ENCODE peak calls at places on chromosomes 1 and 21, in six cellular contexts. One of them, this sample, is unnamed.

GRCh38 chr1:224697888-224698450 is 81.9 kb downstream of the CNIH3 start:
- DNase-seq in pancreas: no peak
- DNase-seq in activated CD4-positive, alpha-beta T cell treated with anti-CD3 and anti-CD28 coated beads, Interleukin-2, amount 50 U/mL, for 48 hours: no peak
- DNase-seq in nephron progenitor cell: no peak
- DNase-seq in left ventricle myocardium inferior: no peak
- DNase-seq in endodermal cell: no peak
- DNase-seq in this sample: no peak

GRCh38 chr21:41346758-41347157 is 15.1 kb upstream of the MX2 start:
- DNase-seq in pancreas: no peak
- DNase-seq in activated CD4-positive, alpha-beta T cell treated with anti-CD3 and anti-CD28 coated beads, Interleukin-2, amount 50 U/mL, for 48 hours: no peak
- DNase-seq in nephron progenitor cell: no peak
- DNase-seq in left ventricle myocardium inferior: no peak
- DNase-seq in endodermal cell: no peak
- DNase-seq in this sample: no peak

GRCh38 chr21:25806053-25806452 is 71.3 kb downstream of the GABPA start:
- DNase-seq in pancreas: no peak
- DNase-seq in activated CD4-positive, alpha-beta T cell treated with anti-CD3 and anti-CD28 coated beads, Interleukin-2, amount 50 U/mL, for 48 hours: no peak
- DNase-seq in nephron progenitor cell: no peak
- DNase-seq in left ventricle myocardium inferior: no peak
- DNase-seq in endodermal cell: no peak
- DNase-seq in this sample: no peak

GRCh38 chr1:237794071-237794470 is 96.7 kb downstream of the ZP4 start:
- DNase-seq in pancreas: no peak
- DNase-seq in activated CD4-positive, alpha-beta T cell treated with anti-CD3 and anti-CD28 coated beads, Interleukin-2, amount 50 U/mL, for 48 hours: no peak
- DNase-seq in nephron progenitor cell: no peak
- DNase-seq in left ventricle myocardium inferior: no peak
- DNase-seq in endodermal cell: no peak
- DNase-seq in this sample: no peak

GRCh38 chr1:235972316-235973090 is 92.4 kb downstream of the NID1 start:
- DNase-seq in pancreas: no peak
- DNase-seq in activated CD4-positive, alpha-beta T cell treated with anti-CD3 and anti-CD28 coated beads, Interleukin-2, amount 50 U/mL, for 48 hours: no peak
- DNase-seq in nephron progenitor cell: no peak
- DNase-seq in left ventricle myocardium inferior: no peak
- DNase-seq in endodermal cell: no peak
- DNase-seq in this sample: no peak

GRCh38 chr1:166875302-166875733 is 746 bp downstream of the TADA1 start:
- DNase-seq in pancreas: no peak
- DNase-seq in activated CD4-positive, alpha-beta T cell treated with anti-CD3 and anti-CD28 coated beads, Interleukin-2, amount 50 U/mL, for 48 hours: no peak
- DNase-seq in nephron progenitor cell: no peak
- DNase-seq in left ventricle myocardium inferior: no peak
- DNase-seq in endodermal cell: no peak
- DNase-seq in this sample: no peak

GRCh38 chr1:89822999-89823628 is 2.3 kb downstream of the LRRC8D start:
- DNase-seq in pancreas: no peak
- DNase-seq in activated CD4-positive, alpha-beta T cell treated with anti-CD3 and anti-CD28 coated beads, Interleukin-2, amount 50 U/mL, for 48 hours: no peak
- DNase-seq in nephron progenitor cell: no peak
- DNase-seq in left ventricle myocardium inferior: no peak
- DNase-seq in endodermal cell: no peak
- DNase-seq in this sample: no peak

GRCh38 chr1:235074335-235075120 is 54.1 kb downstream of the TOMM20 start:
- DNase-seq in pancreas: peak
- DNase-seq in activated CD4-positive, alpha-beta T cell treated with anti-CD3 and anti-CD28 coated beads, Interleukin-2, amount 50 U/mL, for 48 hours: peak
- DNase-seq in nephron progenitor cell: no peak
- DNase-seq in left ventricle myocardium inferior: peak
- DNase-seq in endodermal cell: no peak
- DNase-seq in this sample: no peak

GRCh38 chr1:59903136-59903754 is 23.3 kb downstream of the CYP2J2 start:
- DNase-seq in pancreas: peak
- DNase-seq in activated CD4-positive, alpha-beta T cell treated with anti-CD3 and anti-CD28 coated beads, Interleukin-2, amount 50 U/mL, for 48 hours: peak
- DNase-seq in nephron progenitor cell: peak
- DNase-seq in left ventricle myocardium inferior: no peak
- DNase-seq in endodermal cell: peak
- DNase-seq in this sample: peak

GRCh38 chr21:43187715-43188114 is 18.9 kb downstream of the CRYAA start:
- DNase-seq in pancreas: no peak
- DNase-seq in activated CD4-positive, alpha-beta T cell treated with anti-CD3 and anti-CD28 coated beads, Interleukin-2, amount 50 U/mL, for 48 hours: no peak
- DNase-seq in nephron progenitor cell: no peak
- DNase-seq in left ventricle myocardium inferior: no peak
- DNase-seq in endodermal cell: peak
- DNase-seq in this sample: no peak

GRCh38 chr21:38661296-38662223 is 144.2 kb upstream of the ETS2 start:
- DNase-seq in pancreas: no peak
- DNase-seq in activated CD4-positive, alpha-beta T cell treated with anti-CD3 and anti-CD28 coated beads, Interleukin-2, amount 50 U/mL, for 48 hours: peak
- DNase-seq in nephron progenitor cell: peak
- DNase-seq in left ventricle myocardium inferior: peak
- DNase-seq in endodermal cell: peak
- DNase-seq in this sample: peak

GRCh38 chr1:65084068-65084467 is 63.9 kb upstream of the AK4 start:
- DNase-seq in pancreas: no peak
- DNase-seq in activated CD4-positive, alpha-beta T cell treated with anti-CD3 and anti-CD28 coated beads, Interleukin-2, amount 50 U/mL, for 48 hours: no peak
- DNase-seq in nephron progenitor cell: no peak
- DNase-seq in left ventricle myocardium inferior: no peak
- DNase-seq in endodermal cell: no peak
- DNase-seq in this sample: no peak

GRCh38 chr21:44594406-44594916 is 2.2 kb upstream of the KRTAP10-6 start:
- DNase-seq in pancreas: no peak
- DNase-seq in activated CD4-positive, alpha-beta T cell treated with anti-CD3 and anti-CD28 coated beads, Interleukin-2, amount 50 U/mL, for 48 hours: no peak
- DNase-seq in nephron progenitor cell: no peak
- DNase-seq in left ventricle myocardium inferior: no peak
- DNase-seq in endodermal cell: no peak
- DNase-seq in this sample: no peak

GRCh38 chr1:187641463-187641862 is 812.7 kb downstream of the PLA2G4A start:
- DNase-seq in pancreas: no peak
- DNase-seq in activated CD4-positive, alpha-beta T cell treated with anti-CD3 and anti-CD28 coated beads, Interleukin-2, amount 50 U/mL, for 48 hours: no peak
- DNase-seq in nephron progenitor cell: no peak
- DNase-seq in left ventricle myocardium inferior: no peak
- DNase-seq in endodermal cell: peak
- DNase-seq in this sample: no peak

GRCh38 chr21:31198575-31198974 is 145.5 kb downstream of the TIAM1 start:
- DNase-seq in pancreas: no peak
- DNase-seq in activated CD4-positive, alpha-beta T cell treated with anti-CD3 and anti-CD28 coated beads, Interleukin-2, amount 50 U/mL, for 48 hours: no peak
- DNase-seq in nephron progenitor cell: no peak
- DNase-seq in left ventricle myocardium inferior: no peak
- DNase-seq in endodermal cell: no peak
- DNase-seq in this sample: peak

GRCh38 chr21:36699026-36699545 is at the start of gene SIM2:
- DNase-seq in pancreas: no peak
- DNase-seq in activated CD4-positive, alpha-beta T cell treated with anti-CD3 and anti-CD28 coated beads, Interleukin-2, amount 50 U/mL, for 48 hours: peak
- DNase-seq in nephron progenitor cell: no peak
- DNase-seq in left ventricle myocardium inferior: no peak
- DNase-seq in endodermal cell: peak
- DNase-seq in this sample: peak

GRCh38 chr1:212481438-212481767 is 48.7 kb downstream of the NENF start:
- DNase-seq in pancreas: no peak
- DNase-seq in activated CD4-positive, alpha-beta T cell treated with anti-CD3 and anti-CD28 coated beads, Interleukin-2, amount 50 U/mL, for 48 hours: no peak
- DNase-seq in nephron progenitor cell: no peak
- DNase-seq in left ventricle myocardium inferior: no peak
- DNase-seq in endodermal cell: no peak
- DNase-seq in this sample: no peak

GRCh38 chr1:230581446-230582079 is 60.7 kb upstream of the COG2 start:
- DNase-seq in pancreas: no peak
- DNase-seq in activated CD4-positive, alpha-beta T cell treated with anti-CD3 and anti-CD28 coated beads, Interleukin-2, amount 50 U/mL, for 48 hours: no peak
- DNase-seq in nephron progenitor cell: no peak
- DNase-seq in left ventricle myocardium inferior: no peak
- DNase-seq in endodermal cell: peak
- DNase-seq in this sample: peak

GRCh38 chr1:21885236-21886037 is 51.7 kb downstream of the HSPG2 start:
- DNase-seq in pancreas: no peak
- DNase-seq in activated CD4-positive, alpha-beta T cell treated with anti-CD3 and anti-CD28 coated beads, Interleukin-2, amount 50 U/mL, for 48 hours: no peak
- DNase-seq in nephron progenitor cell: no peak
- DNase-seq in left ventricle myocardium inferior: no peak
- DNase-seq in endodermal cell: no peak
- DNase-seq in this sample: no peak

GRCh38 chr21:36282568-36283230 is 37.3 kb upstream of the MORC3 start:
- DNase-seq in pancreas: no peak
- DNase-seq in activated CD4-positive, alpha-beta T cell treated with anti-CD3 and anti-CD28 coated beads, Interleukin-2, amount 50 U/mL, for 48 hours: no peak
- DNase-seq in nephron progenitor cell: no peak
- DNase-seq in left ventricle myocardium inferior: no peak
- DNase-seq in endodermal cell: no peak
- DNase-seq in this sample: no peak

GRCh38 chr1:219812491-219813221 is 115.7 kb downstream of the SLC30A10 start:
- DNase-seq in pancreas: peak
- DNase-seq in activated CD4-positive, alpha-beta T cell treated with anti-CD3 and anti-CD28 coated beads, Interleukin-2, amount 50 U/mL, for 48 hours: peak
- DNase-seq in nephron progenitor cell: peak
- DNase-seq in left ventricle myocardium inferior: no peak
- DNase-seq in endodermal cell: peak
- DNase-seq in this sample: peak

GRCh38 chr1:203171341-203172183 is 4.1 kb downstream of the MYBPH start:
- DNase-seq in pancreas: no peak
- DNase-seq in activated CD4-positive, alpha-beta T cell treated with anti-CD3 and anti-CD28 coated beads, Interleukin-2, amount 50 U/mL, for 48 hours: no peak
- DNase-seq in nephron progenitor cell: no peak
- DNase-seq in left ventricle myocardium inferior: no peak
- DNase-seq in endodermal cell: peak
- DNase-seq in this sample: no peak

GRCh38 chr1:30286241-30286983 is 437.0 kb downstream of the MATN1 start:
- DNase-seq in pancreas: no peak
- DNase-seq in activated CD4-positive, alpha-beta T cell treated with anti-CD3 and anti-CD28 coated beads, Interleukin-2, amount 50 U/mL, for 48 hours: no peak
- DNase-seq in nephron progenitor cell: no peak
- DNase-seq in left ventricle myocardium inferior: no peak
- DNase-seq in endodermal cell: no peak
- DNase-seq in this sample: no peak

GRCh38 chr1:69700770-69701169 is 133.0 kb downstream of the LRRC7 start:
- DNase-seq in pancreas: peak
- DNase-seq in activated CD4-positive, alpha-beta T cell treated with anti-CD3 and anti-CD28 coated beads, Interleukin-2, amount 50 U/mL, for 48 hours: no peak
- DNase-seq in nephron progenitor cell: peak
- DNase-seq in left ventricle myocardium inferior: no peak
- DNase-seq in endodermal cell: peak
- DNase-seq in this sample: peak

GRCh38 chr1:91884459-91885290 is 1.3 kb downstream of the TGFBR3 start:
- DNase-seq in pancreas: no peak
- DNase-seq in activated CD4-positive, alpha-beta T cell treated with anti-CD3 and anti-CD28 coated beads, Interleukin-2, amount 50 U/mL, for 48 hours: peak
- DNase-seq in nephron progenitor cell: peak
- DNase-seq in left ventricle myocardium inferior: peak
- DNase-seq in endodermal cell: peak
- DNase-seq in this sample: no peak

GRCh38 chr1:94989398-94989797 is 62.5 kb upstream of the CNN3 start:
- DNase-seq in pancreas: peak
- DNase-seq in activated CD4-positive, alpha-beta T cell treated with anti-CD3 and anti-CD28 coated beads, Interleukin-2, amount 50 U/mL, for 48 hours: no peak
- DNase-seq in nephron progenitor cell: no peak
- DNase-seq in left ventricle myocardium inferior: peak
- DNase-seq in endodermal cell: no peak
- DNase-seq in this sample: no peak

GRCh38 chr1:64516301-64516700 is 46.4 kb downstream of the CACHD1 start:
- DNase-seq in pancreas: no peak
- DNase-seq in activated CD4-positive, alpha-beta T cell treated with anti-CD3 and anti-CD28 coated beads, Interleukin-2, amount 50 U/mL, for 48 hours: no peak
- DNase-seq in nephron progenitor cell: no peak
- DNase-seq in left ventricle myocardium inferior: no peak
- DNase-seq in endodermal cell: no peak
- DNase-seq in this sample: no peak

GRCh38 chr1:22325531-22326371 is 125.9 kb upstream of the ZBTB40 start:
- DNase-seq in pancreas: no peak
- DNase-seq in activated CD4-positive, alpha-beta T cell treated with anti-CD3 and anti-CD28 coated beads, Interleukin-2, amount 50 U/mL, for 48 hours: no peak
- DNase-seq in nephron progenitor cell: no peak
- DNase-seq in left ventricle myocardium inferior: no peak
- DNase-seq in endodermal cell: no peak
- DNase-seq in this sample: no peak

GRCh38 chr1:168042362-168042761 is 94.4 kb downstream of the GPR161 start:
- DNase-seq in pancreas: no peak
- DNase-seq in activated CD4-positive, alpha-beta T cell treated with anti-CD3 and anti-CD28 coated beads, Interleukin-2, amount 50 U/mL, for 48 hours: no peak
- DNase-seq in nephron progenitor cell: no peak
- DNase-seq in left ventricle myocardium inferior: no peak
- DNase-seq in endodermal cell: no peak
- DNase-seq in this sample: no peak

GRCh38 chr21:15521644-15522001 is 208.2 kb upstream of the USP25 start:
- DNase-seq in pancreas: no peak
- DNase-seq in activated CD4-positive, alpha-beta T cell treated with anti-CD3 and anti-CD28 coated beads, Interleukin-2, amount 50 U/mL, for 48 hours: no peak
- DNase-seq in nephron progenitor cell: no peak
- DNase-seq in left ventricle myocardium inferior: no peak
- DNase-seq in endodermal cell: no peak
- DNase-seq in this sample: no peak